ENCODE peak calls at places on chromosomes 16 and 17, in four cellular contexts. One of them, this sample, is unnamed.

GRCh38 chr16:3076577-3076976 is 11.1 kb downstream of the IL32 start:
- DNase-seq in PC-3: no peak
- DNase-seq in MM.1S: peak; percentile 33
- DNase-seq in SK-N-SH: no peak
- DNase-seq in this sample: no peak

GRCh38 chr17:20611314-20611713 is 31.8 kb downstream of the CDRT15L2 start:
- DNase-seq in MM.1S: no peak
- DNase-seq in SK-N-SH: peak; percentile 27
- DNase-seq in PC-3: no peak
- DNase-seq in this sample: no peak

GRCh38 chr17:16928406-16929280 is 43.3 kb downstream of the TNFRSF13B start:
- DNase-seq in SK-N-SH: no peak
- DNase-seq in MM.1S: no peak
- DNase-seq in PC-3: no peak
- DNase-seq in this sample: no peak

GRCh38 chr17:77365584-77366186 is 224.9 kb downstream of the SEC14L1 start:
- DNase-seq in MM.1S: no peak
- DNase-seq in PC-3: peak; percentile 82
- DNase-seq in SK-N-SH: peak; percentile 48
- DNase-seq in this sample: peak; percentile 85

GRCh38 chr16:54968769-54969168 is 38.1 kb downstream of the IRX5 start:
- DNase-seq in PC-3: no peak
- DNase-seq in SK-N-SH: no peak
- DNase-seq in MM.1S: no peak
- DNase-seq in this sample: no peak

GRCh38 chr17:4565209-4566141 is 5.1 kb upstream of the GGT6 start:
- DNase-seq in PC-3: peak; percentile 74
- DNase-seq in MM.1S: peak; percentile 84
- DNase-seq in SK-N-SH: peak; percentile 78
- DNase-seq in this sample: peak; percentile 84

GRCh38 chr17:57985675-57985974 is 2.4 kb downstream of the VEZF1 start:
- DNase-seq in PC-3: peak; percentile 93
- DNase-seq in SK-N-SH: peak; percentile 48
- DNase-seq in MM.1S: no peak
- DNase-seq in this sample: no peak

GRCh38 chr17:64694207-64694606 is 32.1 kb upstream of the SMURF2 start:
- DNase-seq in MM.1S: no peak
- DNase-seq in SK-N-SH: no peak
- DNase-seq in PC-3: peak; percentile 99
- DNase-seq in this sample: peak; percentile 99

GRCh38 chr17:56165017-56165720 is 11.9 kb downstream of the ANKFN1 start:
- DNase-seq in SK-N-SH: no peak
- DNase-seq in PC-3: no peak
- DNase-seq in MM.1S: no peak
- DNase-seq in this sample: no peak

GRCh38 chr17:11944587-11944986 is 52.7 kb downstream of the ZNF18 start:
- DNase-seq in MM.1S: no peak
- DNase-seq in SK-N-SH: no peak
- DNase-seq in PC-3: peak; percentile 81
- DNase-seq in this sample: peak; percentile 23

GRCh38 chr16:380837-381787 is 666 bp downstream of the PGAP6 start:
- DNase-seq in SK-N-SH: peak; percentile 77
- DNase-seq in PC-3: no peak
- DNase-seq in MM.1S: no peak
- DNase-seq in this sample: no peak

GRCh38 chr16:87602005-87602790 is at the start of gene JPH3:
- DNase-seq in PC-3: no peak
- DNase-seq in MM.1S: no peak
- DNase-seq in SK-N-SH: peak; percentile 92
- DNase-seq in this sample: no peak

DNA sequence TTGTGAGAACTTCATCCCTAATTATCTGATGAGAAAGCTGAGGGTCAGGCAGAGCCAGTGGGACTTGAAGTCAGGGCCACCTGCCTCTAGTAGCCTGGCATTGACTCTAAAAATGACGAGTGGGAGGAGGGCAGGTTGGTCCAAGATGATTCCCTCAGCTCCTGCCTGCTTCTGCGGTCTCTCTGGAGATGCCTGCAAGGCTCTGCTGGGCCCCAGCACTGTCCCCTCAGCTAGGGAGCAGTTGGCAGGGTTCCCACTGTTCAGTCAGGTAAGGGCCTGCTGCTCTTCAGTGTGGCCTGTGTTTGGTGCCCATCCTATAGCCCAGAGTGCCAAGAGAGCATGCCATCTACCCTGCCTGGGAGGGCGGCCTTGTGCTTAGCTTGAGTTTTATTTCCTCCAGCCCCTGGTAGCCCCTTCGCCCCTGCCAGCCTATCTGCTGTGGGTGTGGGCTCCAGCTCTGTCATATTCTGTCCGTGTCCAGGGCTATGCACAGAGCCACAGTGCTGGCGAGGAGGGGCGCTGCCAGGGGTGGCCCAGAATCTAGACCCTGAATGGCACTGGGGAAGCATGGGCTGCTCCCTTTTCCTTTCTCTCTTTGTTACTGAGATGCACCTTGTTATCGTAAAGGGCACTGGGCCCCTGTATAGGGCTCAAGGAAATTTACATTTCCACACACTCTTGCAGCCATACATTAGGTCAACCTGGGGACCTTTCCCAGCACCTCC is 68.5 kb downstream of the CYLD start:
- DNase-seq in SK-N-SH: no peak
- DNase-seq in MM.1S: no peak
- DNase-seq in PC-3: no peak
- DNase-seq in this sample: no peak
- H3K9me2 ChIP-seq in SK-N-SH: no peaks in the 10 kb centered on the region
- H3K9me2 ChIP-seq in MM.1S: no peaks in the 10 kb centered on the region
- H3K9me2 ChIP-seq in PC-3: no peaks in the 10 kb centered on the region
- H3K9me2 ChIP-seq in this sample: no peaks in the 10 kb centered on the region

DNA sequence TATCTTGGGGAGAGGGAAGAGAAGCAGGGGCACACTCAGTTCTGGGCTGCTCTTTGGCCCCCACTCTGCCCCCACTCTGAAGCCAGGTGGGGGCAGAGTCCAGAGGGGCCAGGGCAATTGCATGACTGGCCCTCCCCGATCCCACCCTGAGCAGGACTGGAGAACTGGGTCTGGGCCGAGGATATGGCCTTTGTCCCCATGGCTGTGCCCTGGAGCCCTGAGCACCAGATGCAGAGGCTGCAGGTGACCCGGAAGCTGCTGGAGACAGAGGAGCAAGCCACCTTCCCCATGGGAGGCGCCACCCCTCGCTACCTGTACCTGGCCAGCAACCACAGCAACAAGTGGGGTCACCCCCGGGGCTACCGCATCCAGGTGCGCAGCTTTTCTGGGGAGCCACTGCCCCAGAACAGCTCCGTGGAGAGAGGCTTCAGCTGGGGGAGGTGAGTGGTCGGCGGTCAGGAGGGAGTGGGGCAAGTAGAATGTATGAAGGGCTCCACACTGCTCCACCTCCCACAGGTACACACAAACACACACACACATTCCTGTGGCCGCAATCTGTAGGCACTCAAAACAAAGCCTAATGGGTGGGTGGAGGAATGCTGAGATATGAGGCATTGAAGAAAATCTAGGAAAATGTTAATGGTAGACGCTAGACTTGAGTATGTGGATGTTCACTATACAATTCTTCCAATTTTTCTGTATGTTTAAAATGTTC is 21.4 kb downstream of the AOC3 start:
- DNase-seq in SK-N-SH: no peak
- DNase-seq in MM.1S: no peak
- DNase-seq in PC-3: no peak
- DNase-seq in this sample: no peak
- H3K9me2 ChIP-seq in SK-N-SH: no peaks in the 10 kb centered on the region
- H3K9me2 ChIP-seq in MM.1S: no peaks in the 10 kb centered on the region
- H3K9me2 ChIP-seq in PC-3: no peaks in the 10 kb centered on the region
- H3K9me2 ChIP-seq in this sample: no peaks in the 10 kb centered on the region

DNA sequence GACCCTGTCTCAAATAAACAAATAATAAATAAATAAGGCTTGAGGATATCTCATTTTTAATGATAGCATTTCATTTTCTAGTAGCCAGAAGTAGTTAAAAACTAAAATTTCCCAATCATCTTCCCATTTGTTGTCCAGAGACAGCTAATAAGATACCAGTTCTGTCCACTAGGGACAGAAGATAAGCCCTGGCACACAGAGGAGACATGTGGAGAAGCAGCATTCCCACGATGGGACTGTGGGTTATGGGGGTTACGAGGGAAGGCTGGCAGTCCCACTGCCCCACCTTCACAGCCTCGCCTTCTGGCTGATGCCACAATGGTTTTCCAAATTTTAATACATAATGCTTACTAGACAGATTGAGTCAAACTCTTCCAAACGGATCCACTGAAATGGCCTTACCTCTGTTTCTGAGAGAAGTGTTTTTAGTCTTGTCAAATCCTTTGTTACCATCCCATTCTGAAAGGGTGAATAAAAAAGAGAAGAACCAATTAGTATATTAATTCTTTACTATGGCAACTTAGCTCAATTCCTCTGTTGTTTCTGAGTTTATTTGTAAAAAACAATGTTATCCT is 44.2 kb downstream of the HELZ start:
- DNase-seq in SK-N-SH: peak; percentile 55
- DNase-seq in PC-3: peak; percentile 53
- DNase-seq in MM.1S: no peak
- DNase-seq in this sample: peak; percentile 18
- H3K9me2 ChIP-seq in SK-N-SH: no peaks in the 10 kb centered on the region
- H3K9me2 ChIP-seq in PC-3: no peaks in the 10 kb centered on the region
- H3K9me2 ChIP-seq in MM.1S: no peaks in the 10 kb centered on the region
- H3K9me2 ChIP-seq in this sample: no peaks in the 10 kb centered on the region

GRCh38 chr16:20192801-20193200 is 119.1 kb upstream of the GPR139 start:
- DNase-seq in MM.1S: no peak
- DNase-seq in SK-N-SH: no peak
- DNase-seq in PC-3: no peak
- DNase-seq in this sample: no peak
- H3K9me2 ChIP-seq in MM.1S: no peaks in the 10 kb centered on the region
- H3K9me2 ChIP-seq in SK-N-SH: no peaks in the 10 kb centered on the region
- H3K9me2 ChIP-seq in PC-3: no peaks in the 10 kb centered on the region
- H3K9me2 ChIP-seq in this sample: no peaks in the 10 kb centered on the region

GRCh38 chr16:11465675-11466074 is 120.4 kb downstream of the RMI2 start:
- DNase-seq in PC-3: no peak
- DNase-seq in SK-N-SH: no peak
- DNase-seq in MM.1S: no peak
- DNase-seq in this sample: no peak

GRCh38 chr16:11461595-11461990 is 116.3 kb downstream of the RMI2 start:
- DNase-seq in PC-3: no peak
- DNase-seq in SK-N-SH: no peak
- DNase-seq in MM.1S: no peak
- DNase-seq in this sample: no peak

GRCh38 chr16:11462036-11462435 is 116.8 kb downstream of the RMI2 start:
- DNase-seq in MM.1S: no peak
- DNase-seq in PC-3: no peak
- DNase-seq in SK-N-SH: no peak
- DNase-seq in this sample: no peak

GRCh38 chr16:11462861-11463260 is 117.6 kb downstream of the RMI2 start:
- DNase-seq in SK-N-SH: peak; percentile 11
- DNase-seq in PC-3: no peak
- DNase-seq in MM.1S: no peak
- DNase-seq in this sample: no peak

GRCh38 chr16:11464241-11464640 is 119.0 kb downstream of the RMI2 start:
- DNase-seq in MM.1S: no peak
- DNase-seq in SK-N-SH: no peak
- DNase-seq in PC-3: no peak
- DNase-seq in this sample: no peak
- H3K9me2 ChIP-seq in MM.1S: no peaks in the 10 kb centered on the region
- H3K9me2 ChIP-seq in SK-N-SH: no peaks in the 10 kb centered on the region
- H3K9me2 ChIP-seq in PC-3: no peaks in the 10 kb centered on the region
- H3K9me2 ChIP-seq in this sample: no peaks in the 10 kb centered on the region

DNA sequence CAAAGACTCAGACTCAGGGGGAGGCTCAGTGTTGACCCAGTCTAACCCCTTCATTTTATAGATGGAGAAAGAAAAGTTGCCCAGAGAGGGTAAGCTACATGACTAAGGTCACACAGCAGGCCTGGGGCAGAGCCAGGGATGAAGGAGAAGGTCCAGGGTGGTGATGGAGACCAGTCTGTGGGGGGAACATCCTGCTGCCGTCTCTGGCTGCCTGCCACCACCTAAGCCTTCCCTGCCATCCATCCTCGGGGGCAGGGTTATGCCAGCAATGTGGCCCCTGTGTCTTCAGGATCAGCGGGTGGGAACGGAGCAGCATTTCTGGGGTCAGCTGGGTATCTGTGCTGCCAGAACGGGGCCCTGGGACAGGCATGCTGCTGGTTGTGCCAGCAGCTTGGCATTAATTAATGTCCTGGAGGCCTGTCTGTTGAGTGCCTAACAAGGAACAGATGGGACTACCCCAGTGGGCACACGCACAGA is 5.5 kb downstream of the DOK4 start:
- DNase-seq in PC-3: no peak
- DNase-seq in MM.1S: no peak
- DNase-seq in SK-N-SH: peak; percentile 81
- DNase-seq in this sample: no peak
- H3K9me2 ChIP-seq in PC-3: no peaks in the 10 kb centered on the region
- H3K9me2 ChIP-seq in MM.1S: no peaks in the 10 kb centered on the region
- H3K9me2 ChIP-seq in SK-N-SH: no peaks in the 10 kb centered on the region
- H3K9me2 ChIP-seq in this sample: no peaks in the 10 kb centered on the region

This sample was measured in HCT116.